ENCODE peak calls at places on chromosomes 16 and 17, in four cellular contexts. H, P, N and Y are unnamed samples.
A peak's percentile ranks its signal among the peaks of the same experiment; 100 is the strongest.

GRCh38 chr16:56632160-56632847 is at the start of gene MT1M:
- DNase-seq in P (no peak), H (no peak), N (peak; percentile 28), Y (no peak)

GRCh38 chr17:57323391-57323790 is 67.1 kb downstream of the MSI2 start:
- DNase-seq in P (no peak), H (no peak), N (no peak), Y (no peak)

GRCh38 chr17:3870871-3871306 is 22.0 kb downstream of the CAMKK1 start:
- DNase-seq in N (peak; percentile 70), P (peak; percentile 27), H (no peak), Y (no peak)

GRCh38 chr16:14325921-14326401 is 254.8 kb downstream of the MRTFB start:
- DNase-seq in N (peak; percentile 28), H (no peak), P (peak; percentile 46), Y (no peak)

GRCh38 chr17:57811633-57812280 is 38.1 kb downstream of the MRPS23 start:
- DNase-seq in H (no peak), P (no peak), N (no peak), Y (no peak)

GRCh38 chr17:7897773-7898172 is 9.2 kb downstream of the CHD3 start:
- DNase-seq in N (peak; percentile 29), H (no peak), P (peak; percentile 83), Y (no peak)

GRCh38 chr17:77465358-77466041 is 324.7 kb downstream of the SEC14L1 start:
- DNase-seq in N (no peak), H (peak; percentile 75), P (peak; percentile 74), Y (peak; percentile 62)

GRCh38 chr16:49900875-49901274 is 45.0 kb upstream of the ZNF423 start:
- DNase-seq in P (no peak), H (no peak), N (no peak), Y (no peak)

GRCh38 chr17:41518789-41519449 is at the start of gene KRT15:
- DNase-seq in H (no peak), N (no peak), P (peak; percentile 29), Y (no peak)

GRCh38 chr16:81519298-81520150 is 74.9 kb downstream of the CMIP start:
- DNase-seq in H (no peak), N (no peak), P (no peak), Y (no peak)

GRCh38 chr16:80197790-80198201 is 343.0 kb upstream of the DYNLRB2 start:
- DNase-seq in N (no peak), P (peak; percentile 90), H (no peak), Y (no peak)

GRCh38 chr17:9971991-9972390 is 66.9 kb upstream of the RCVRN start:
- DNase-seq in H (no peak), N (peak; percentile 49), P (peak; percentile 61), Y (no peak)

GRCh38 chr16:11201498-11202259 is 54.3 kb downstream of the SOCS1 start:
- DNase-seq in N (no peak), H (no peak), P (peak; percentile 31), Y (no peak)

GRCh38 chr17:76250141-76250540 is 9.8 kb upstream of the RNF157 start:
- DNase-seq in H (no peak), N (no peak), P (no peak), Y (no peak)

GRCh38 chr17:3818786-3819185 is 17.8 kb upstream of the ITGAE start:
- DNase-seq in P (peak; percentile 42), H (no peak), N (no peak), Y (no peak)

GRCh38 chr16:21166561-21166961 is 8.1 kb downstream of the LDAF1 start:
- DNase-seq in P (peak; percentile 38), N (peak; percentile 24), H (no peak), Y (no peak)

GRCh38 chr16:76857402-76857801 is 333.6 kb upstream of the MON1B start:
- DNase-seq in H (no peak), P (no peak), N (no peak), Y (no peak)

GRCh38 chr17:29615048-29615385 is 7.7 kb downstream of the CORO6 start:
- DNase-seq in N (no peak), H (peak; percentile 65), P (peak; percentile 62), Y (no peak)

GRCh38 chr17:21288581-21289017 is 4.1 kb downstream of the MAP2K3 start:
- DNase-seq in P (no peak), N (no peak), H (no peak), Y (no peak)

GRCh38 chr17:50762177-50762576 is 5.1 kb downstream of the ANKRD40CL start:
- DNase-seq in N (no peak), H (no peak), P (no peak), Y (no peak)

GRCh38 chr17:1322014-1322428 is 42.6 kb downstream of the TRARG1 start:
- DNase-seq in P (no peak), N (no peak), H (no peak), Y (no peak)

GRCh38 chr16:49602201-49603041 is 228.8 kb downstream of the C16orf78 start:
- DNase-seq in P (no peak), H (no peak), N (no peak), Y (no peak)

GRCh38 chr16:59463776-59464175 is 729.7 kb upstream of the GOT2 start:
- DNase-seq in N (no peak), P (peak; percentile 3), H (no peak), Y (no peak)

GRCh38 chr17:42674755-42675347 is 1.9 kb downstream of the PLEKHH3 start:
- DNase-seq in H (no peak), P (no peak), N (no peak), Y (no peak)

GRCh38 chr17:7176870-7177209 is 2.3 kb downstream of the ASGR1 start:
- DNase-seq in P (peak; percentile 44), N (peak; percentile 67), H (no peak), Y (no peak)

GRCh38 chr16:11635127-11635652 is 33.1 kb upstream of the SNN start:
- DNase-seq in P (no peak), H (no peak), N (no peak), Y (no peak)

GRCh38 chr17:80123791-80124190 is 22.4 kb downstream of the GAA start:
- DNase-seq in N (no peak), P (no peak), H (no peak), Y (no peak)

DNA sequence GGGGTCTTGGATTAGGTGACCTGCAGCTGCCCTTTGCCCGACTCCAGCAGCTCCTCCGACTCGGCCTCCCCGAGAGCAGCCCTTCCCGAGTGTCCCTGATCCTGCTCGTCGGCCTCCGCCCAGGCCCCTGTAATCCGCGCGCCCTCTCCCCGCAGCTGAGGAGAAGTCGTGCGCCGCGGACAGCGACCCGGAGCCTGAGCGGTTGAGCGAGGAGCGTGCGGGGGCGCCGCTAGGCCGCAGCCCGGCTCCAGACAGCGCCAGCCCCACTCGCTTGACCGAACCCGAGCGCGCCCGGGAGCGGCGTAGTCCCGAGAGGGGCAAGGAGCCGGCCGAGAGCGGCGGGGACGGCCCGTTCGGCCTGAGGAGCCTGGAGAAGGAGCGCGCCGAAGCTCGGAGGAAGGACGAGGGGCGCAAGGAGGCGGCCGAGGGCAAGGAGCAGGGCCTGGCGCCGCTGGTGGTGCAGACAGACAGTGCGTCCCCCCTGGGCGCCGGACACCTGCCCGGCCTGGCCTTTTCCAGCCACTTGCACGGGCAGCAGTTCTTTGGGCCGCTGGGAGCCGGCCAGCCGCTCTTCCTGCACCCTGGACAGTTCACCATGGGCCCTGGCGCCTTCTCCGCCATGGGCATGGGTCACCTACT is 5.5 kb downstream of the TBX2 start:
- DNase-seq in H (no peak), P (no peak), N (peak; percentile 51), Y (no peak)
- TF ChIP-seq CTCF in H (no peak), P (no peak), N (no peak), Y (no peak)

GRCh38 chr16:4475880-4476790 is at the start of gene HMOX2:
- DNase-seq in N (peak; percentile 95), H (peak; percentile 91), P (peak; percentile 92), Y (peak; percentile 98)
- TF ChIP-seq CTCF in N (peak; percentile 50), H (peak; percentile 40), P (peak; percentile 27), Y (no peak)

GRCh38 chr17:61380836-61381525 is 18.7 kb upstream of the TBX2 start:
- DNase-seq in P (no peak), H (no peak), N (no peak), Y (no peak)
- TF ChIP-seq CTCF in P (no peak), H (no peak), N (no peak), Y (no peak)

DNA sequence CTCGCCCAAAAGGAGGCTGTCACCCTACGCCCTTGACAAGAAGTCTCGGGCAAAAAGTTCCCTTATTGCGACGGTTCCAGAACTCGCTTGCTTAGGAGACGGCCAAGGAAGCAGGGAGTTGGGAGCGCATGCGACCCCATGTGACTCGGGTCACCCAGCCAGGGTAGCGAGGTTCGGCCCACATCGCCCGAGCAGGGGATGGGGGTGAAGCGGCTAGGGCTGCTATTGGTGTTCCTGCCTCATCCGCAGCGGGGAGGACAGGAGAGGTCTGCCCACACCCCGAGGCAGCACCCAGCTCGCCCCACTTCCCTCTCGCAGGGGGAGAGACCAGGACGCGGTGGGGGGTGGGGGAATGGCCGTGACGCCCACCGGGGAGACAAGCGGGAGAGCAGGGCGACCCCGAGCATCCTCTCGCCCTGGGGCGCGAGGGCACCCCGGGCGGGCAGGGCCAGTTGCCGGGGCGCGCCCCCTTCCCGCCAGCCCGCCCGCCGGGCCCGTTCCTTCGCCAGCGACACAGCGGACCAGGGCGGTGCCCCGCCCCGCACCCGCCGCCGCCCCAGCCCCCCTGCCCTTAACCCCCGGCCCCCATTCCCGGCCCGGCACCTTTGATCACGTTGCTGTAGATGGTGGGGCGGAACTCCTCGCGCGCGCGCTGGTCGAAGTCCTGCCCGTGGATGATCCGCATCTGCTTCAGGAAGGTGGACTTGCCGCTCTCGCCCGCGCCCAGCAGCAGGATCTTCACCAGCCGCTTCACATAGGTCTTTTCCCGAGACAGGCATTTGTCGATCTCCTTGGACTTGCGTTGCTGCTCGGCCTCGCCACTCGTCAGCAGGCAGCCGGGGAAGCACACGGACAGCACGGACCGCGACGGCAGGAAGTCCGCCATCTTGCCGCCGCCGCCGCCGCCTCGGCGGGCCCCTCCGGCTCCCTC is 567 bp downstream of the GNA13 start:
- DNase-seq in P (peak; percentile 30), H (peak; percentile 29), N (peak; percentile 58), Y (peak; percentile 55)
- TF ChIP-seq CTCF in P (no peak), H (no peak), N (no peak), Y (no peak)

GRCh38 chr16:2785101-2785991 is 2.0 kb downstream of the PRSS33 start:
- DNase-seq in H (no peak), N (no peak), P (no peak), Y (peak; percentile 42)
- TF ChIP-seq CTCF in H (peak; percentile 47), N (peak; percentile 11), P (no peak), Y (no peak)